ENCODE peak calls at places on chromosomes 6 and 20, in four cellular contexts. A is CD8-positive, alpha-beta T cell; S is mesenchymal stem cell; D is stomach. B is an unnamed sample.

GRCh38 chr6:8192067-8192466 is 89.7 kb upstream of the EEF1E1 start:
- DNase-seq in A (no peak), S (no peak), D (no peak), B (no peak)

GRCh38 chr6:20678831-20679352 is 144.6 kb downstream of the CDKAL1 start:
- DNase-seq in A (no peak), S (no peak), D (no peak), B (no peak)

GRCh38 chr6:90537723-90538407 is 49.0 kb downstream of the MAP3K7 start:
- DNase-seq in A (no peak), S (peak; percentile 38), D (no peak), B (no peak)

GRCh38 chr6:38871745-38872568 is 156.8 kb downstream of the DNAH8 start:
- DNase-seq in A (peak; percentile 41), S (peak; percentile 49), D (peak; percentile 61), B (peak; percentile 16)

GRCh38 chr6:45422541-45423110 is 44.9 kb upstream of the SUPT3H start:
- DNase-seq in A (peak; percentile 71), S (peak; percentile 74), D (peak; percentile 36), B (no peak)

GRCh38 chr6:112501705-112502104 is 154.6 kb downstream of the RFPL4B start:
- DNase-seq in A (no peak), S (peak; percentile 92), D (no peak), B (no peak)

GRCh38 chr20:47577271-47577670 is 75.6 kb downstream of the NCOA3 start:
- DNase-seq in A (no peak), S (no peak), D (no peak), B (no peak)

GRCh38 chr6:80636689-80637088 is 530.2 kb downstream of the BCKDHB start:
- DNase-seq in A (no peak), S (no peak), D (no peak), B (no peak)

GRCh38 chr6:33958208-33958862 is 154.5 kb upstream of the MLN start:
- DNase-seq in A (peak; percentile 12), S (no peak), D (no peak), B (no peak)

GRCh38 chr6:45327956-45328522 is at the start of gene RUNX2:
- DNase-seq in A (no peak), S (peak; percentile 74), D (no peak), B (peak; percentile 53)

GRCh38 chr6:397056-397455 is 5.5 kb downstream of the IRF4 start:
- DNase-seq in A (no peak), S (no peak), D (no peak), B (no peak)
- H3K4me1 ChIP-seq in A (peaks cover 13% of the 10 kb centered on the region), S (peaks cover 16% of the 10 kb centered on the region), D (peaks cover 18% of the 10 kb centered on the region), B (no peaks in the 10 kb centered on the region)

GRCh38 chr20:9236408-9236912 is 167.6 kb downstream of the PLCB4 start:
- DNase-seq in A (no peak), S (peak; percentile 28), D (no peak), B (no peak)
- H3K4me1 ChIP-seq in A (no peaks in the 10 kb centered on the region), S (peaks cover 6% of the 10 kb centered on the region), D (peaks cover 18% of the 10 kb centered on the region), B (no peaks in the 10 kb centered on the region)

GRCh38 chr6:150492941-150493340 is 106.7 kb upstream of the PLEKHG1 start:
- DNase-seq in A (no peak), S (no peak), D (no peak), B (peak; percentile 94)
- H3K4me1 ChIP-seq in A (peaks cover 4% of the 10 kb centered on the region), S (peaks cover 18% of the 10 kb centered on the region), D (peaks cover 9% of the 10 kb centered on the region), B (peaks cover 28% of the 10 kb centered on the region)

GRCh38 chr6:116253188-116253504 is 729 bp downstream of the TSPYL4 start:
- DNase-seq in A (no peak), S (no peak), D (no peak), B (no peak)
- H3K4me1 ChIP-seq in A (peaks cover 37% of the 10 kb centered on the region), S (peaks cover 18% of the 10 kb centered on the region), D (peaks cover 65% of the 10 kb centered on the region), B (peaks cover 26% of the 10 kb centered on the region)

GRCh38 chr6:109920911-109921310 is 57.2 kb upstream of the GPR6 start:
- DNase-seq in A (no peak), S (no peak), D (no peak), B (no peak)
- H3K4me1 ChIP-seq in A (no peaks in the 10 kb centered on the region), S (no peaks in the 10 kb centered on the region), D (peaks cover 9% of the 10 kb centered on the region), B (no peaks in the 10 kb centered on the region)

GRCh38 chr6:149480502-149481280 is 4.1 kb downstream of the ZC3H12D start:
- DNase-seq in A (peak; percentile 57), S (no peak), D (no peak), B (no peak)

GRCh38 chr6:149483302-149483701 is 1.5 kb downstream of the ZC3H12D start:
- DNase-seq in A (no peak), S (no peak), D (no peak), B (no peak)

GRCh38 chr6:149483849-149484635 is 772 bp downstream of the ZC3H12D start:
- DNase-seq in A (no peak), S (no peak), D (no peak), B (no peak)

GRCh38 chr6:149484733-149485700 is at the start of gene ZC3H12D:
- DNase-seq in A (peak; percentile 78), S (peak; percentile 53), D (peak; percentile 59), B (no peak)

DNA sequence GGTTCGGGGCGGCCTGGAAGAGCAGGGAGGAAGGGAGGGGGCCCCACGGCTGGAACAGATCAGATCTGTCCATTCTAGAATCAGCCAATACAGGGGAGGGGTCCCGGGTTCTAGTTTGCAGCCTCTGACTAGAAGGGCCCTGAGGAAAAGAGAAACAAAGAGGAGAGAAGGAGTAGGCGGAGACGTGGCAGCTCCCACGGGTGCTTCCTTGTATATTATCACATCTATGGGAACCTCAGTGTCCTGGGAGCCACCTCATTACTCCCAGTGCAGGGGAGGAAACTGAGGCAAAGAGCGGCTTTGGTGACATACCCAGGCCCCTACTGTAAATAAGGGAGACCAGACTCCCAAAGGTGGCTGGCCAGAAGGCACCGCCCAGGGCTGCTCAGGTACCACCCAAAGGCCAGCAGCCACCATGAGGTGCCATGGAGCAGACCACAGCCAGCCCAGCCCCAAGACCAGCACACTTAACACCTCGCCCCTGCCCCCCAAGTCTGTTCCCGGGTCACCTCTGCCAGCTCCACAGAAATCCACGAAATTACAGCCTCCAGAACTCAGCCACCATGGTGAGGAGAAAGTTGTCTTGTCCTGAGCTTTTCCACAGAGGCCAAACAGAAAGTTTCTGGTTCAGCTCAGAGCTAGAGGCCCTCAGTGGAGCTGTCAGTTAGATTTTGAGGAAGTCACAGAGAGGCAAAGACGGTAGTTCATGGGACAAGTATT is 2.1 kb downstream of the ZC3H12D start:
- DNase-seq in A (no peak), S (no peak), D (no peak), B (no peak)
- H3K4me1 ChIP-seq in A (peaks cover 43% of the 10 kb centered on the region), S (peaks cover 15% of the 10 kb centered on the region), D (peaks cover 42% of the 10 kb centered on the region), B (no peaks in the 10 kb centered on the region)

GRCh38 chr20:3896853-3897252 is 7.7 kb downstream of the PANK2 start:
- DNase-seq in A (no peak), S (no peak), D (no peak), B (no peak)
- H3K4me1 ChIP-seq in A (peaks cover 63% of the 10 kb centered on the region), S (peaks cover 19% of the 10 kb centered on the region), D (peaks cover 100% of the 10 kb centered on the region), B (peaks cover 41% of the 10 kb centered on the region)

DNA sequence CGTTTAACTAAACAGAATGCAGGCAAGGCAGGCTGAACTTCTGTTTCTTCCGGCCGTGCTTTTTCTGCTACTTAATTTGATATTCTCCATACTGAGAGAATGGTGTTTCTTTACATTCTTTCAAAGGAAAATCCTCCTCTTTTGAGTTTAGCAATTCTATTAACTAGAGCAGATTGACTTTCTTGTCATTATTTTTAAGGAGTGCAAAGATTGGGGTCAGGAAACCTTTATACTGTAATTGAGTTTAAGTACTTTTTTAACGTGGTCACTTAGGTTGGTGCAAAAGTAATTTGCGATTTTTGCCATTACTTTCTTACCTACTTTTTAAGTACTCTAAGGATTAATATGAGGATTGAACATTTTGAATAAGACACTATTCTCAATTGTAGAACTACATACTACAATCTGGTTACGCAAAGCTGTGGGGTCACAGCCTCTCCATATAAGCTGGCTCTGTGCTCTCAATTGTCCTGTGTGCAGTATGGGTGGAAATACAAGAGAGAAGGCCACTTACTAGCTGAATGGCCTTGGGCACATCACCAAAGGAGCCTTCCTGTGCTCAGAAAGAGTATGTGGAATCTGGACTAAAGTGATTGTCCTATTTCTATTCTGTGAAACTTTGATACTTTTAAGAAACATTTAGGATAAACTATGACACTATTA is 16.7 kb downstream of the HECA start:
- DNase-seq in A (no peak), S (no peak), D (no peak), B (no peak)
- H3K4me1 ChIP-seq in A (peaks cover 86% of the 10 kb centered on the region), S (peaks cover 4% of the 10 kb centered on the region), D (peaks cover 87% of the 10 kb centered on the region), B (peaks cover 39% of the 10 kb centered on the region)

B was measured in foreskin keratinocyte.